ENCODE peak calls at places on chromosomes 12 and 14, in five cellular contexts. M is upper lobe of left lung, I is K562, A is GM12878, O is HepG2. B is an unnamed sample. For H3K9me3, the result is how much of the 10 kb centered on the place peaks cover.

GRCh38 chr14:56490379-56490778 is 89.2 kb upstream of the TMEM260 start:
- ATAC-seq in M (peak), I (peak), O (no peak), A (peak), B (no peak)

GRCh38 chr14:72907886-72908285 is 14.0 kb upstream of the DPF3 start:
- ATAC-seq in A (peak), I (peak), M (no peak), O (peak), B (no peak)

GRCh38 chr12:106342397-106343212 is 14.9 kb upstream of the POLR3B start:
- ATAC-seq in M (peak), A (no peak), I (peak), O (peak), B (peak)

GRCh38 chr12:19597304-19598066 is 158.2 kb downstream of the AEBP2 start:
- ATAC-seq in I (no peak), O (no peak), A (no peak), M (no peak), B (no peak)

GRCh38 chr12:105955608-105955931 is 183.2 kb downstream of the NUAK1 start:
- ATAC-seq in A (no peak), O (no peak), I (peak), M (no peak), B (no peak)

GRCh38 chr12:93895096-93895460 is 217.9 kb downstream of the CRADD start:
- ATAC-seq in M (no peak), A (no peak), O (no peak), I (no peak), B (no peak)

GRCh38 chr12:27627123-27627835 is 69.0 kb upstream of the REP15 start:
- ATAC-seq in A (peak), I (no peak), O (no peak), M (peak), B (peak)

GRCh38 chr12:95624544-95624943 is 73.3 kb upstream of the USP44 start:
- ATAC-seq in M (no peak), I (no peak), O (no peak), A (no peak), B (peak)

GRCh38 chr12:117142094-117142493 is 42.9 kb upstream of the TESC start:
- ATAC-seq in M (no peak), O (no peak), A (peak), I (no peak), B (no peak)

GRCh38 chr12:111430418-111431353 is 25.0 kb downstream of the SH2B3 start:
- ATAC-seq in O (no peak), I (no peak), M (no peak), A (peak), B (no peak)

GRCh38 chr12:71810905-71811304 is 28.7 kb upstream of the TBC1D15 start:
- ATAC-seq in I (no peak), O (no peak), A (no peak), M (no peak), B (no peak)

GRCh38 chr14:65462411-65462810 is 49.9 kb downstream of the FUT8 start:
- ATAC-seq in I (no peak), M (no peak), A (peak), O (no peak), B (no peak)

GRCh38 chr12:46524778-46525177 is 152.2 kb upstream of the SLC38A2 start:
- ATAC-seq in A (no peak), O (no peak), I (no peak), M (peak), B (peak)

GRCh38 chr12:2003676-2004112 is 563 bp downstream of the DCP1B start:
- ATAC-seq in I (peak), A (peak), M (peak), O (peak), B (peak)

GRCh38 chr12:116186482-116187157 is 90.9 kb downstream of the MED13L start:
- ATAC-seq in M (no peak), I (peak), O (peak), A (no peak), B (no peak)

GRCh38 chr12:110353211-110353965 is 50.1 kb downstream of the ANAPC7 start:
- ATAC-seq in I (peak), A (no peak), M (no peak), O (no peak), B (no peak)

GRCh38 chr14:39071096-39071495 is 31.9 kb downstream of the SEC23A start:
- ATAC-seq in A (no peak), O (peak), M (no peak), I (no peak), B (no peak)

GRCh38 chr14:103056322-103057027 is 874 bp downstream of the CDC42BPB start:
- ATAC-seq in A (peak), I (peak), M (peak), O (peak), B (peak)

GRCh38 chr14:67218126-67218525 is 23.1 kb upstream of the PALS1 start:
- ATAC-seq in M (no peak), O (no peak), I (no peak), A (no peak), B (no peak)

GRCh38 chr14:72389200-72389599 is 457.0 kb downstream of the RGS6 start:
- ATAC-seq in A (no peak), M (no peak), I (no peak), O (no peak), B (no peak)

GRCh38 chr12:52415870-52416750 is 10.0 kb upstream of the KRT82 start:
- ATAC-seq in O (no peak), I (no peak), M (peak), A (no peak), B (peak)
- TF ChIP-seq POLR2AphosphoS5 in O (no peak), I (no peak), M (peak), A (no peak), B (peak)

GRCh38 chr12:23197266-23197665 is 572.3 kb downstream of the ETNK1 start:
- ATAC-seq in I (no peak), A (no peak), O (no peak), M (no peak), B (no peak)

GRCh38 chr12:23204933-23205778 is 580.2 kb downstream of the ETNK1 start:
- ATAC-seq in O (peak), A (peak), M (peak), I (peak), B (no peak)

GRCh38 chr12:23202746-23203145 is 577.8 kb downstream of the ETNK1 start:
- ATAC-seq in I (no peak), O (no peak), A (no peak), M (no peak), B (no peak)
- TF ChIP-seq EP300 in I (no peak), O (no peak), A (no peak), M (no peak), B (no peak)

GRCh38 chr14:37641117-37641516 is 45.7 kb downstream of the TTC6 start:
- ATAC-seq in O (no peak), A (no peak), M (no peak), I (no peak), B (no peak)
- H3K9me3 ChIP-seq in O (under half), A (under half), M (under half), I (under half), B (under half)

DNA sequence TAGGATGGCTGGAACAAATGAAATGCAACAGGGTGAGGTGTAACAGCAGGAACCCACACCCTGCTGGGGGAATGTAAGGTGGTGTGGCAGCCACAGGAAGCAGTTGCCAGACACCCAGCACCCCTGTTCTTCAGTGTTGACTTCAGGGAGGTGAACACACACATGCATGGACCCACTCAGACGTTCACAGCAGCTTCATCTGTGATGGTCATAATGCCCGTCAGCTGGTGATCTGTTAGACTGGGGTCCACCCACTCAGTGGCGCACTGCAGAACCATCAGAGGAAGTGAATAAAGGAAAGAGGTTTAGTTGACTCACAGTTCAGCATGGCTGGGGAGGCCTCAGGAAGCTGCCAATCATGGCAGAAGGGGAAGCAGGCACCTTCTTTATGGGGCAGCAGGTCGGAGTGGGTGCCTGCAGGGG is 22.7 kb upstream of the TEX22 start:
- ATAC-seq in I (no peak), O (no peak), A (peak), M (no peak), B (no peak)
- TF ChIP-seq POLR2AphosphoS5 in I (no peak), O (no peak), A (no peak), M (no peak), B (no peak)

GRCh38 chr12:68775121-68775520 is 29.1 kb downstream of the SLC35E3 start:
- ATAC-seq in M (no peak), O (no peak), A (no peak), I (no peak), B (no peak)

GRCh38 chr12:68781728-68782127 is 26.2 kb upstream of the MDM2 start:
- ATAC-seq in M (no peak), A (no peak), O (no peak), I (no peak), B (no peak)

GRCh38 chr12:68776976-68777610 is 30.9 kb upstream of the MDM2 start:
- ATAC-seq in I (peak), M (no peak), A (no peak), O (no peak), B (no peak)

GRCh38 chr12:68780731-68781130 is 27.2 kb upstream of the MDM2 start:
- ATAC-seq in O (no peak), I (no peak), A (no peak), M (no peak), B (no peak)

DNA sequence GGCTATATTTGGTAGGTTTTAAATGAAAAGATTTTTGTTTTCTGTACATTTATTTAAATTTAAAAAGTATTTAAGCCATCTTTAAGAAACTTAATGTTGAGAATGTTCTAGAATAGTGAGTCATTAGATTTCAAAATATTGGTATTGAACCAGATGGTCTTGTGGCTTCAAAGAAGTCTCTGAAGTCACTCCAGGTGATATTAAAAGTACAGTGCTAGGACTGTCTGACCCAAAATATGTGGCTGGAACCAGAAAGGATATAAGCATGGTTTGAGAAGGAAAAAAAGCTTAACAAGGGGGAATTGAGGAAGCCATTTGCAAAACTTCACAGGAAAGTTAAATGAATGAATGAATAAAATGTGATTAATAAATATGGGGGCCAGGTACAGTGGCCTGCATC is 28.7 kb upstream of the MDM2 start:
- ATAC-seq in I (no peak), O (no peak), A (no peak), M (no peak), B (no peak)
- TF ChIP-seq EP300 in I (no peak), O (no peak), A (no peak), M (no peak), B (no peak)

DNA sequence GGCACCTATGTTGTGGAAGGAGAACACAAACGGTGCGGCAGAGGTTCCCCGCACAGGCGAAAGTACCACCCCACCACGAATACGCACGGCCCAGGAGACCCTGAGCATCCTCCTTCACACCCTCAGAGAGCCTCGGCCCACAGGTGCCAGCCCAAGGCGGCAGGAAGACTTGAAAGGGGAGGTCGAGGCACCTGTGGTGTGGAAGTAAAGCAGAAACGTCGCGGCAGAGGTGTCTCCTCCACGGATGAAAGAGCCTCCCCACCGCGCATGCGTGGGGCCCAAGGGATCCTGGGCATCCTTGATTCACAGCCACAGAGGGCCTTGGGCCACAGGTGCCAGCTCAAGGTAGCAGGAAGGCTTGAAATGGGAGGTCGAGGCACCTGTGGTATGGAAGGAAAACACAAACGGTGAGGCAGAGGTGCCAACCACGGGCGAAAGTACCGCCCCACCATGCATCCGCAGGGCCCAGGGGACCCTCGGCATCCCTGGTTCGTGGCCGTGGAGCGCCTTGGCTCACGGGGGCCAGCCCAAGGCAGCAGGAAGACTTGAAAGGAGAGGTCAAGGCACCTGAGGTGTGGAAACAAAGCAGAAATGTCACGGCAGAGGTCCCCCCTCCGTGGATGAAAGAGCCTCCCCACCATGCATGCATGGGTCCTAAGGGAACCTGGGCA is 380.1 kb downstream of the ALG10 start:
- ATAC-seq in O (no peak), A (no peak), M (no peak), I (no peak), B (no peak)
- H3K9me3 ChIP-seq in O (half or more), A (under half), M (under half), I (under half), B (half or more)

B was measured in gastroesophageal sphincter.